ENCODE peak calls at places on chromosomes 6 and 20, in seven cellular contexts. G, D, N, W, H, X and J are unnamed samples.

GRCh38 chr6:56259682-56260081 is 12.3 kb upstream of the COL21A1 start:
- DNase-seq in G (no peak), D (peak; percentile 20), N (no peak), W (no peak), H (no peak), X (peak; percentile 92), J (no peak)

GRCh38 chr20:44979090-44979621 is 12.8 kb downstream of the STK4 start:
- DNase-seq in G (peak; percentile 68), D (no peak), N (peak; percentile 60), W (no peak), H (peak; percentile 44), X (no peak), J (no peak)

GRCh38 chr6:148471624-148472494 is 129.2 kb downstream of the SASH1 start:
- DNase-seq in G (no peak), D (no peak), N (no peak), W (no peak), H (no peak), X (no peak), J (no peak)

GRCh38 chr6:30757261-30757935 is 13.1 kb upstream of the IER3 start:
- DNase-seq in G (no peak), D (no peak), N (no peak), W (no peak), H (no peak), X (no peak), J (no peak)

GRCh38 chr6:703562-703961 is 10.6 kb upstream of the EXOC2 start:
- DNase-seq in G (no peak), D (no peak), N (no peak), W (no peak), H (no peak), X (no peak), J (no peak)

GRCh38 chr6:146999766-147000165 is 204.5 kb upstream of the STXBP5 start:
- DNase-seq in G (no peak), D (no peak), N (no peak), W (no peak), H (no peak), X (no peak), J (no peak)

GRCh38 chr6:25070547-25071366 is 135.0 kb upstream of the RIPOR2 start:
- DNase-seq in G (peak; percentile 72), D (peak; percentile 84), N (peak; percentile 83), W (peak; percentile 44), H (peak; percentile 76), X (peak; percentile 91), J (peak; percentile 68)

GRCh38 chr20:18414140-18414539 is 52.7 kb downstream of the DZANK1 start:
- DNase-seq in G (no peak), D (no peak), N (no peak), W (no peak), H (no peak), X (no peak), J (no peak)

GRCh38 chr20:24964518-24964838 is 15.4 kb downstream of the CST7 start:
- DNase-seq in G (no peak), D (no peak), N (no peak), W (no peak), H (no peak), X (peak; percentile 82), J (no peak)

GRCh38 chr6:170006524-170007467 is 255.4 kb downstream of the ERMARD start:
- DNase-seq in G (no peak), D (peak; percentile 85), N (no peak), W (no peak), H (no peak), X (peak; percentile 99), J (peak; percentile 95)

GRCh38 chr20:60116128-60116909 is 158.1 kb downstream of the CDH26 start:
- DNase-seq in G (no peak), D (no peak), N (no peak), W (no peak), H (no peak), X (no peak), J (no peak)

GRCh38 chr20:51334609-51335008 is 207.9 kb downstream of the NFATC2 start:
- DNase-seq in G (no peak), D (no peak), N (no peak), W (no peak), H (no peak), X (no peak), J (no peak)

GRCh38 chr6:1131285-1132079 is 180.4 kb upstream of the FOXQ1 start:
- DNase-seq in G (no peak), D (no peak), N (no peak), W (no peak), H (no peak), X (no peak), J (no peak)

GRCh38 chr20:50358959-50359358 is 151.2 kb upstream of the PTPN1 start:
- DNase-seq in G (no peak), D (no peak), N (no peak), W (no peak), H (no peak), X (no peak), J (no peak)

GRCh38 chr6:51265426-51265825 is 446.8 kb downstream of the TFAP2B start:
- DNase-seq in G (no peak), D (no peak), N (no peak), W (no peak), H (no peak), X (no peak), J (no peak)

GRCh38 chr6:53727748-53728147 is 62.2 kb upstream of the KLHL31 start:
- DNase-seq in G (no peak), D (no peak), N (no peak), W (no peak), H (no peak), X (no peak), J (no peak)

GRCh38 chr6:134585529-134585873 is 267.6 kb upstream of the SGK1 start:
- DNase-seq in G (no peak), D (peak; percentile 99), N (no peak), W (no peak), H (no peak), X (peak; percentile 50), J (no peak)

GRCh38 chr6:170116643-170117042 is 174.2 kb downstream of the DLL1 start:
- DNase-seq in G (no peak), D (no peak), N (no peak), W (no peak), H (no peak), X (no peak), J (no peak)

GRCh38 chr6:168100803-168101095 is 21.7 kb upstream of the FRMD1 start:
- DNase-seq in G (no peak), D (no peak), N (no peak), W (no peak), H (no peak), X (no peak), J (no peak)

GRCh38 chr6:100112855-100113508 is 119.0 kb upstream of the MCHR2 start:
- DNase-seq in G (no peak), D (no peak), N (no peak), W (no peak), H (no peak), X (peak; percentile 40), J (peak; percentile 38)

GRCh38 chr6:39926668-39927067 is 7.6 kb downstream of the MOCS1 start:
- DNase-seq in G (no peak), D (no peak), N (no peak), W (no peak), H (no peak), X (no peak), J (no peak)

GRCh38 chr6:9563996-9564395 is 850.9 kb downstream of the TFAP2A start:
- DNase-seq in G (no peak), D (no peak), N (no peak), W (no peak), H (no peak), X (peak; percentile 94), J (no peak)